ENCODE peak calls at places on chromosomes 5 and 9, in six cellular contexts. O is choroid plexus epithelial cell, D is A673, I is heart left ventricle, H is kidney epithelial cell, R is HCT116. P is an unnamed sample.

GRCh38 chr9:97412628-97413382 is 909 bp downstream of the TDRD7 start:
- DNase-seq in R (no peak), D (no peak), H (no peak), I (no peak), O (peak), P (no peak)

GRCh38 chr9:126752881-126753670 is 51.8 kb upstream of the ZBTB43 start:
- DNase-seq in D (no peak), H (no peak), R (no peak), I (no peak), O (no peak), P (no peak)

GRCh38 chr9:76818271-76818670 is 54.0 kb downstream of the PCA3 start:
- DNase-seq in R (peak), O (peak), H (peak), D (peak), I (peak), P (peak)

GRCh38 chr5:135322271-135322670 is 76.8 kb downstream of the MACROH2A1 start:
- DNase-seq in I (no peak), R (no peak), H (no peak), D (no peak), O (no peak), P (no peak)

GRCh38 chr5:51678335-51678734 is 295.1 kb downstream of the ISL1 start:
- DNase-seq in I (no peak), R (no peak), D (no peak), H (no peak), O (no peak), P (no peak)

GRCh38 chr5:180809403-180810209 is 7.0 kb upstream of the MGAT1 start:
- DNase-seq in I (peak), R (peak), D (peak), H (no peak), O (peak), P (peak)

GRCh38 chr5:56588636-56589485 is 226.5 kb upstream of the MAP3K1 start:
- DNase-seq in R (no peak), I (peak), H (no peak), D (no peak), O (no peak), P (no peak)

GRCh38 chr5:169213479-169213878 is 87.5 kb downstream of the SLIT3 start:
- DNase-seq in R (no peak), O (no peak), I (no peak), D (no peak), H (no peak), P (no peak)

GRCh38 chr5:178732281-178732680 is 1.8 kb upstream of the ZNF354A start:
- DNase-seq in R (no peak), D (no peak), I (no peak), H (no peak), O (no peak), P (no peak)

GRCh38 chr5:109125755-109126429 is 283.9 kb downstream of the PJA2 start:
- DNase-seq in D (peak), I (no peak), O (no peak), H (no peak), R (no peak), P (no peak)

GRCh38 chr5:110288766-110289165 is 437.7 kb downstream of the TMEM232 start:
- DNase-seq in I (no peak), O (peak), H (no peak), R (no peak), D (peak), P (no peak)

GRCh38 chr5:108136493-108136892 is 245.4 kb downstream of the FBXL17 start:
- DNase-seq in O (no peak), H (no peak), D (no peak), R (no peak), I (no peak), P (no peak)

GRCh38 chr9:118271936-118272335 is 567.7 kb downstream of the TLR4 start:
- DNase-seq in O (no peak), R (no peak), D (no peak), H (no peak), I (no peak), P (no peak)

GRCh38 chr5:67038817-67039603 is 157.6 kb downstream of the CD180 start:
- DNase-seq in D (no peak), R (no peak), O (peak), H (peak), I (no peak), P (peak)

GRCh38 chr5:142944140-142944539 is 174.0 kb downstream of the ARHGAP26 start:
- DNase-seq in D (no peak), H (no peak), O (no peak), R (no peak), I (no peak), P (no peak)

GRCh38 chr5:40738502-40738901 is 17.3 kb downstream of the TTC33 start:
- DNase-seq in O (peak), D (no peak), H (no peak), R (no peak), I (no peak), P (no peak)

GRCh38 chr5:127563133-127563532 is 45.7 kb downstream of the PRRC1 start:
- DNase-seq in D (no peak), I (no peak), H (no peak), R (no peak), O (no peak), P (no peak)

GRCh38 chr9:88925471-88925870 is 65.8 kb upstream of the S1PR3 start:
- DNase-seq in R (no peak), I (no peak), D (no peak), O (no peak), H (no peak), P (no peak)

GRCh38 chr5:154276932-154277331 is 86.4 kb downstream of the GALNT10 start:
- DNase-seq in D (no peak), R (no peak), I (peak), H (no peak), O (peak), P (no peak)

GRCh38 chr5:66848749-66849641 is 252.8 kb downstream of the MAST4 start:
- DNase-seq in I (no peak), D (no peak), R (no peak), O (peak), H (no peak), P (no peak)

GRCh38 chr5:177071671-177072385 is 14.9 kb upstream of the FGFR4 start:
- DNase-seq in H (peak), I (peak), R (peak), O (peak), D (peak), P (peak)

GRCh38 chr5:15326471-15326870 is 173.5 kb upstream of the FBXL7 start:
- DNase-seq in O (peak), D (no peak), H (no peak), I (no peak), R (no peak), P (no peak)

GRCh38 chr9:72893437-72893836 is 59.4 kb downstream of the ALDH1A1 start:
- DNase-seq in O (no peak), I (no peak), R (no peak), D (no peak), H (no peak), P (no peak)

GRCh38 chr9:115591584-115591984 is 473.6 kb upstream of the TNC start:
- DNase-seq in H (peak), R (peak), D (peak), I (peak), O (peak), P (peak)

GRCh38 chr9:86977205-86977835 is 30.0 kb upstream of the GAS1 start:
- DNase-seq in O (peak), H (no peak), I (no peak), R (no peak), D (no peak), P (no peak)

GRCh38 chr9:114504341-114505186 is 709 bp downstream of the WHRN start:
- DNase-seq in H (no peak), I (peak), O (peak), R (peak), D (peak), P (no peak)
- TF ChIP-seq CTCF in H (peak), I (no peak), O (peak), R (peak), D (peak), P (peak)

DNA sequence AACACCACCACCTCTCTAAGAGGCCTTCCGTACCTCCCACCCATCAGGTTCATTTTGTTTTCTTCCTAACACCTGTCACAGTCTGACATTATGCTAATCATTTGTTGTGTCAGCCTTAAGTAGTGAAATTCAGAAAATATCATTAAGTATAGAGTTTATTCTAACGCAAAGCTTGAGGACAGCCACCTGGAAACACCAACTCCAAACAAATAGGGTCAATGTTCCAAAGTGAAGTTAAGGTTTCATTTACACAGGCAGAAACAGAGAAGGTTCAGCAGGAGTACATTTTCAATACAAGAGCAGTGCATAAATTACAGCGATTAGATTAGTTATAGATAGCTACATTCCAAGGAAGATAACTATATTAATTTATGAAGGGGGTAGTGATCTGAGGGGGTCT is 1.3 kb upstream of the SMC5 start:
- DNase-seq in D (no peak), I (no peak), H (no peak), R (no peak), O (no peak), P (no peak)
- H3K4me3 ChIP-seq in D (peak), I (peak), H (peak), R (peak), O (peak), P (peak)

GRCh38 chr5:76345582-76345981 is 57.5 kb upstream of the IQGAP2 start:
- DNase-seq in O (no peak), D (no peak), H (peak), R (no peak), I (no peak), P (no peak)
- TF ChIP-seq CTCF in O (no peak), D (no peak), H (no peak), R (no peak), I (no peak), P (no peak)

GRCh38 chr5:149417714-149418368 is 38.7 kb upstream of the IL17B start:
- DNase-seq in I (no peak), R (no peak), D (no peak), H (no peak), O (no peak), P (no peak)
- H3K4me3 ChIP-seq in I (no peak), R (no peak), D (no peak), H (no peak), O (no peak), P (no peak)